ENCODE peak calls at places on chromosome 3, in four cellular contexts. H, V, K and D are unnamed samples.

GRCh38 chr3:59606638-59607262 is 556.9 kb upstream of the CFAP20DC start:
- DNase-seq in H (no peak), V (no peak), K (no peak), D (no peak)

GRCh38 chr3:42733501-42734262 is 31.1 kb upstream of the HHATL start:
- DNase-seq in H (no peak), V (peak), K (no peak), D (no peak)

GRCh38 chr3:51940648-51941421 is 869 bp downstream of the RRP9 start:
- DNase-seq in H (no peak), V (peak), K (no peak), D (no peak)

GRCh38 chr3:2656806-2657205 is 453.4 kb downstream of the IL5RA start:
- DNase-seq in H (no peak), V (no peak), K (no peak), D (no peak)

GRCh38 chr3:78899846-78900245 is 868.0 kb downstream of the ROBO1 start:
- DNase-seq in H (no peak), V (no peak), K (no peak), D (no peak)

GRCh38 chr3:45180051-45180450 is 33.9 kb upstream of the CDCP1 start:
- DNase-seq in H (no peak), V (no peak), K (no peak), D (no peak)

GRCh38 chr3:65641041-65641440 is 397.7 kb downstream of the MAGI1 start:
- DNase-seq in H (no peak), V (no peak), K (no peak), D (no peak)

GRCh38 chr3:177529716-177530335 is 332.5 kb upstream of the TBL1XR1 start:
- DNase-seq in H (no peak), V (no peak), K (no peak), D (no peak)

GRCh38 chr3:78765671-78766485 is 1001.9 kb downstream of the ROBO1 start:
- DNase-seq in H (no peak), V (no peak), K (no peak), D (no peak)

GRCh38 chr3:32106929-32107362 is 526 bp downstream of the GPD1L start:
- DNase-seq in H (no peak), V (no peak), K (peak), D (no peak)

GRCh38 chr3:109985942-109986555 is 648.7 kb upstream of the DPPA4 start:
- DNase-seq in H (no peak), V (no peak), K (no peak), D (no peak)

GRCh38 chr3:119643528-119643927 is 16.9 kb downstream of the POPDC2 start:
- DNase-seq in H (no peak), V (no peak), K (no peak), D (no peak)

GRCh38 chr3:142027713-142028112 is 121.6 kb downstream of the TFDP2 start:
- DNase-seq in H (no peak), V (no peak), K (no peak), D (no peak)

GRCh38 chr3:105502333-105502732 is 135.6 kb downstream of the ALCAM start:
- DNase-seq in H (no peak), V (no peak), K (no peak), D (no peak)

GRCh38 chr3:197466586-197467399 is 89.0 kb downstream of the BDH1 start:
- DNase-seq in H (no peak), V (no peak), K (no peak), D (peak)

GRCh38 chr3:122890077-122890484 is 95.2 kb downstream of the SLC49A4 start:
- DNase-seq in H (no peak), V (no peak), K (peak), D (peak)

GRCh38 chr3:8345396-8345795 is 156.2 kb upstream of the LMCD1 start:
- DNase-seq in H (no peak), V (no peak), K (no peak), D (no peak)

GRCh38 chr3:121942116-121942786 is 48.0 kb downstream of the SLC15A2 start:
- DNase-seq in H (no peak), V (no peak), K (no peak), D (no peak)

GRCh38 chr3:70943886-70944285 is 631.4 kb upstream of the MDFIC2 start:
- DNase-seq in H (no peak), V (no peak), K (no peak), D (no peak)

GRCh38 chr3:179027326-179027900 is 44.2 kb downstream of the ZMAT3 start:
- DNase-seq in H (no peak), V (no peak), K (peak), D (no peak)

GRCh38 chr3:192060160-192060783 is 599.3 kb downstream of the PYDC2 start:
- DNase-seq in H (no peak), V (no peak), K (no peak), D (no peak)

GRCh38 chr3:97815149-97815917 is 6.5 kb upstream of the CRYBG3 start:
- DNase-seq in H (no peak), V (no peak), K (no peak), D (no peak)

DNA sequence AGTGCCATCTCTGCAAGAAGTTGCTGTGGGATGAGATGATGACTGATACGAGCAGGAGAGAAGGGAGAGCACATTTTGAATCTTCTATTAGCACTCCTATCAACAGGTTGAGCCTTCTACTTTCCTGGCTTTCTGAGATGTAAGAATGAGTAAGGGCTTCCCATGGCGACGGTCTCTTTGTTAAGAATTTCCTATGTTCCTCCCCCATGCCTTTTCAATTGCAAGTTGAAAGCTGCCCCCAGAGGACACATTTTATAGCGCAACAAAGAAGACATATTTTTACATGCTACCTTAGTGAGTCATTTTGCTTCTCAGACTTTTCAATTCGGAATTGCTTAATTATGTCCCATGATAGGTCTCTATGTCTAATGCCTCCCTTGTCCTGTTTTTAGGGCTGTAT is 71.3 kb upstream of the LRTM1 start:
- DNase-seq in H (no peak), V (no peak), K (no peak), D (no peak)
- TF ChIP-seq CTCF in H (peak), V (peak), K (no peak), D (no peak)

GRCh38 chr3:173275740-173276139 is 121.8 kb upstream of the NLGN1 start:
- DNase-seq in H (no peak), V (no peak), K (no peak), D (no peak)
- TF ChIP-seq CTCF in H (no peak), V (no peak), K (no peak), D (no peak)

DNA sequence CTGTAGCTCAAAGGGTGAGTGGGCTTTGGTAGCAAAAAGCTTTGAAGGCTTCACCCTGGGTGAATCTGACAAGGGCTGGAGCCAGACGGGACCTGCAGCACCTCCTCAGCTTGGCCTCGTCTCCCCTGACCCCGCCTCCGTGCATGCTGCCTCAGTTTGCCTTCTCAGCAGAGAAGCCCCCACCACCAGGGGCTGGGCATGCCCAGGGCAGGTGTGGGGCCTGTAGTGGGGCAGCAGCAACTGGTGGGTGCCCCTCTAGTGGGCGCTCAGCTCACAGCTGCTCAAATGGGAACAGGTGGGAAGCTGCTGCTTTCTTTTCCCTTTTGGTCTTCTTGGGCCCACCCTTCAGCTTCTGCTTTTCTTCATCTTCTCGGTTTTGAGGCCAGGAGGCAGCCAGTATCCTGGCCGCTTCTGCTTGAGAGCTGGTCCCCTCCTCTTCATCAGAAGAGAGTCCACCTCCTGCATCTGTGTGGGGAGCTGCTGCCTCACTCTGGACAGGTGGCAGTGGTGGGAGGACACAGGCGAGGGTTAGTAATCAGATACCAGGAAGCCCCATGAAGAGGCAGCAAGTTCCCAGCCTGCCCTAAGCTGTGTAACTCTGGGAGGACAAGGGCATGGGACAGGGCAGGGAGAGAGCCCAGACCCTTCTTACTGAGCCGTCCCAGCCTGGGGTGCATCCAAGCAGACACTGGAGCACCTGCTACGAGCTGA is 21.0 kb downstream of the TMEM43 start:
- DNase-seq in H (no peak), V (peak), K (no peak), D (no peak)
- TF ChIP-seq CTCF in H (no peak), V (no peak), K (no peak), D (no peak)

GRCh38 chr3:112699436-112699978 is 58.6 kb upstream of the CCDC80 start:
- DNase-seq in H (no peak), V (no peak), K (no peak), D (no peak)
- TF ChIP-seq CTCF in H (no peak), V (no peak), K (no peak), D (no peak)